ENCODE peak calls at places on chromosomes 7 and 10, in four cellular contexts. One of them, this sample, is unnamed. For H3K4me1, the result is how much of the 10 kb centered on the place peaks cover.

GRCh38 chr10:118692911-118693310 is 61.9 kb downstream of the CACUL1 start:
- DNase-seq in adrenal gland: no peak
- DNase-seq in body of pancreas: no peak
- DNase-seq in uterus: no peak
- DNase-seq in this sample: no peak

GRCh38 chr7:155815332-155816191 is 3.3 kb upstream of the SHH start:
- DNase-seq in adrenal gland: peak
- DNase-seq in uterus: no peak
- DNase-seq in body of pancreas: peak
- DNase-seq in this sample: peak

GRCh38 chr10:2978111-2978510 is 89.2 kb upstream of the PFKP start:
- DNase-seq in adrenal gland: no peak
- DNase-seq in uterus: no peak
- DNase-seq in body of pancreas: no peak
- DNase-seq in this sample: no peak

GRCh38 chr7:14747701-14748100 is 154.8 kb downstream of the DGKB start:
- DNase-seq in body of pancreas: no peak
- DNase-seq in uterus: no peak
- DNase-seq in adrenal gland: no peak
- DNase-seq in this sample: no peak

GRCh38 chr10:86068532-86069337 is 297.9 kb downstream of the GRID1 start:
- DNase-seq in body of pancreas: no peak
- DNase-seq in adrenal gland: no peak
- DNase-seq in uterus: no peak
- DNase-seq in this sample: no peak

GRCh38 chr7:10646249-10646648 is 327.4 kb upstream of the PHF14 start:
- DNase-seq in adrenal gland: no peak
- DNase-seq in uterus: no peak
- DNase-seq in body of pancreas: no peak
- DNase-seq in this sample: no peak

GRCh38 chr10:113858541-113858940 is 4.1 kb downstream of the NHLRC2 start:
- DNase-seq in body of pancreas: no peak
- DNase-seq in uterus: no peak
- DNase-seq in adrenal gland: no peak
- DNase-seq in this sample: no peak

GRCh38 chr10:112045885-112046284 is 137.7 kb downstream of the GPAM start:
- DNase-seq in body of pancreas: no peak
- DNase-seq in uterus: no peak
- DNase-seq in adrenal gland: no peak
- DNase-seq in this sample: no peak

GRCh38 chr7:47093254-47093798 is 488.6 kb downstream of the TNS3 start:
- DNase-seq in adrenal gland: no peak
- DNase-seq in uterus: no peak
- DNase-seq in body of pancreas: no peak
- DNase-seq in this sample: no peak

GRCh38 chr10:70594161-70594560 is 8.4 kb downstream of the PRF1 start:
- DNase-seq in adrenal gland: no peak
- DNase-seq in body of pancreas: no peak
- DNase-seq in uterus: no peak
- DNase-seq in this sample: no peak

GRCh38 chr10:1626410-1626809 is 110.9 kb downstream of the ADARB2 start:
- DNase-seq in body of pancreas: no peak
- DNase-seq in uterus: no peak
- DNase-seq in adrenal gland: no peak
- DNase-seq in this sample: no peak

GRCh38 chr10:132946806-132947530 is 4.6 kb upstream of the CFAP46 start:
- DNase-seq in body of pancreas: no peak
- DNase-seq in uterus: no peak
- DNase-seq in adrenal gland: no peak
- DNase-seq in this sample: no peak

GRCh38 chr10:62384057-62384446 is 9.9 kb downstream of the ZNF365 start:
- DNase-seq in body of pancreas: no peak
- DNase-seq in uterus: no peak
- DNase-seq in adrenal gland: no peak
- DNase-seq in this sample: no peak

GRCh38 chr10:10657139-10657760 is 360.4 kb upstream of the CELF2 start:
- DNase-seq in body of pancreas: no peak
- DNase-seq in adrenal gland: no peak
- DNase-seq in uterus: no peak
- DNase-seq in this sample: no peak

GRCh38 chr10:132452216-132452650 is 55.2 kb downstream of the PWWP2B start:
- DNase-seq in uterus: no peak
- DNase-seq in body of pancreas: no peak
- DNase-seq in adrenal gland: no peak
- DNase-seq in this sample: peak

GRCh38 chr7:25359471-25360059 is 131.3 kb upstream of the NPVF start:
- DNase-seq in adrenal gland: no peak
- DNase-seq in body of pancreas: peak
- DNase-seq in uterus: no peak
- DNase-seq in this sample: no peak

GRCh38 chr10:788796-789748 is 99.6 kb upstream of the DIP2C start:
- DNase-seq in uterus: peak
- DNase-seq in body of pancreas: peak
- DNase-seq in adrenal gland: peak
- DNase-seq in this sample: peak

GRCh38 chr10:77887631-77888355 is 38.8 kb downstream of the DLG5 start:
- DNase-seq in uterus: no peak
- DNase-seq in body of pancreas: no peak
- DNase-seq in adrenal gland: peak
- DNase-seq in this sample: no peak

GRCh38 chr7:23012797-23013714 is 874 bp downstream of the HYCC1 start:
- DNase-seq in body of pancreas: no peak
- DNase-seq in uterus: peak
- DNase-seq in adrenal gland: peak
- DNase-seq in this sample: peak

GRCh38 chr10:114806572-114807391 is 14.8 kb upstream of the FHIP2A start:
- DNase-seq in adrenal gland: no peak
- DNase-seq in uterus: peak
- DNase-seq in body of pancreas: no peak
- DNase-seq in this sample: no peak

GRCh38 chr10:97196213-97197029 is 10.7 kb upstream of the SLIT1 start:
- DNase-seq in adrenal gland: peak
- DNase-seq in uterus: no peak
- DNase-seq in body of pancreas: peak
- DNase-seq in this sample: no peak

GRCh38 chr10:97713351-97713827 is at the start of gene MARVELD1:
- DNase-seq in adrenal gland: peak
- DNase-seq in body of pancreas: peak
- DNase-seq in uterus: peak
- DNase-seq in this sample: peak

GRCh38 chr7:105388373-105389089 is at the start of gene SRPK2:
- DNase-seq in adrenal gland: peak
- DNase-seq in uterus: peak
- DNase-seq in body of pancreas: peak
- DNase-seq in this sample: peak

GRCh38 chr7:156662269-156662668 is 21.7 kb downstream of the RNF32 start:
- DNase-seq in uterus: no peak
- DNase-seq in adrenal gland: no peak
- DNase-seq in body of pancreas: no peak
- DNase-seq in this sample: no peak

GRCh38 chr7:14407246-14408015 is 418.0 kb upstream of the ETV1 start:
- DNase-seq in uterus: no peak
- DNase-seq in adrenal gland: no peak
- DNase-seq in body of pancreas: no peak
- DNase-seq in this sample: no peak

GRCh38 chr7:1085266-1085665 is 2.6 kb upstream of the GPER1 start:
- DNase-seq in adrenal gland: no peak
- DNase-seq in uterus: no peak
- DNase-seq in body of pancreas: no peak
- DNase-seq in this sample: no peak

GRCh38 chr7:56092789-56093531 is at the start of gene PHKG1:
- DNase-seq in body of pancreas: peak
- DNase-seq in uterus: peak
- DNase-seq in adrenal gland: peak
- DNase-seq in this sample: peak

GRCh38 chr10:62426600-62426999 is 52.4 kb downstream of the ZNF365 start:
- DNase-seq in adrenal gland: no peak
- DNase-seq in body of pancreas: no peak
- DNase-seq in uterus: no peak
- DNase-seq in this sample: no peak

GRCh38 chr10:133260895-133261725 is 15.6 kb downstream of the ADAM8 start:
- DNase-seq in uterus: peak
- DNase-seq in adrenal gland: peak
- DNase-seq in body of pancreas: peak
- DNase-seq in this sample: peak

GRCh38 chr10:69856601-69857166 is 55.0 kb downstream of the COL13A1 start:
- DNase-seq in adrenal gland: no peak
- DNase-seq in uterus: no peak
- DNase-seq in body of pancreas: no peak
- DNase-seq in this sample: no peak

GRCh38 chr10:124732931-124733536 is 11.1 kb downstream of the FAM53B start:
- DNase-seq in adrenal gland: peak
- DNase-seq in uterus: peak
- DNase-seq in body of pancreas: no peak
- DNase-seq in this sample: no peak

GRCh38 chr10:119113805-119114732 is 10.2 kb downstream of the DENND10 start:
- DNase-seq in body of pancreas: peak
- DNase-seq in uterus: peak
- DNase-seq in adrenal gland: no peak
- DNase-seq in this sample: peak

GRCh38 chr10:130175074-130175473 is 38.9 kb downstream of the GLRX3 start:
- DNase-seq in body of pancreas: no peak
- DNase-seq in uterus: no peak
- DNase-seq in adrenal gland: no peak
- DNase-seq in this sample: no peak

GRCh38 chr7:137771679-137772078 is 75.1 kb downstream of the DGKI start:
- DNase-seq in body of pancreas: no peak
- DNase-seq in adrenal gland: no peak
- DNase-seq in uterus: no peak
- DNase-seq in this sample: no peak

GRCh38 chr7:107742678-107743566 is 1.0 kb upstream of the CBLL1 start:
- DNase-seq in body of pancreas: no peak
- DNase-seq in adrenal gland: peak
- DNase-seq in uterus: peak
- DNase-seq in this sample: peak
- TF ChIP-seq POLR2A in body of pancreas: no peak
- TF ChIP-seq POLR2A in adrenal gland: no peak
- TF ChIP-seq POLR2A in uterus: no peak
- TF ChIP-seq POLR2A in this sample: no peak

DNA sequence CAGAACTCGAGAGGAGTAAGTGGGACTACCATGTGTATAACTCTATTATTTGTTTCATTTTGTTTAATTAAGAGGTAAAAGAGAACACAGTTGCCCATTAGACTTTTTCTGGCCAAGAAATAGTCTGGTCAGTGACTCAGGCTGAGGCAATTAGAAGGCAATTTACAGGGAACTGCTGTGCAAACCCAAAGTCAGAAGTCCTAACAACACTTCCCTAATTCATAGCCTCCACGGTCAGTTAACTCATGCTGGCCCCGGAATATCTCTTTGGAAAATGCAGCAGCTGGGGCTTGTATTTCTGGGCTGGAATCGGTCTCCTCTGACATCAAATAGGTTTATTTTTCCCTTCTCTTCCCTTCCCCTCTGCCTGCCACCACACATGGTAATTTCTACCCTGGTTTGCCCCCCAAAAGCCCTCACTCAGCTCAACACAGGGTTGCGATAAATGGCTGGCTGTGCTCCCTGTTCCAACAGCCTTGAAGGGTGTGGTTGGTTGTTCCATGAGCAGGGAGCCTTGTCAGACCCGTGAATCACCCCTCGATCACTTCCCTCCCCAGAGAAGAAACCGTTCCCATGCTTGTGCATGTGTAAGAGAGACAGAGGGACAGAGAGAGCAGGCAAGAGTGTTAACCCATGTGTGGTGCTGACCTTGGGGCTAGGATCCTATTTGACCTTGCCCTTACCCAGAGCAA is 5.3 kb downstream of the SH3PXD2A start:
- DNase-seq in adrenal gland: peak
- DNase-seq in body of pancreas: peak
- DNase-seq in uterus: no peak
- DNase-seq in this sample: no peak
- H3K4me1 ChIP-seq in adrenal gland: half or more
- H3K4me1 ChIP-seq in body of pancreas: half or more
- H3K4me1 ChIP-seq in uterus: under half
- H3K4me1 ChIP-seq in this sample: under half

DNA sequence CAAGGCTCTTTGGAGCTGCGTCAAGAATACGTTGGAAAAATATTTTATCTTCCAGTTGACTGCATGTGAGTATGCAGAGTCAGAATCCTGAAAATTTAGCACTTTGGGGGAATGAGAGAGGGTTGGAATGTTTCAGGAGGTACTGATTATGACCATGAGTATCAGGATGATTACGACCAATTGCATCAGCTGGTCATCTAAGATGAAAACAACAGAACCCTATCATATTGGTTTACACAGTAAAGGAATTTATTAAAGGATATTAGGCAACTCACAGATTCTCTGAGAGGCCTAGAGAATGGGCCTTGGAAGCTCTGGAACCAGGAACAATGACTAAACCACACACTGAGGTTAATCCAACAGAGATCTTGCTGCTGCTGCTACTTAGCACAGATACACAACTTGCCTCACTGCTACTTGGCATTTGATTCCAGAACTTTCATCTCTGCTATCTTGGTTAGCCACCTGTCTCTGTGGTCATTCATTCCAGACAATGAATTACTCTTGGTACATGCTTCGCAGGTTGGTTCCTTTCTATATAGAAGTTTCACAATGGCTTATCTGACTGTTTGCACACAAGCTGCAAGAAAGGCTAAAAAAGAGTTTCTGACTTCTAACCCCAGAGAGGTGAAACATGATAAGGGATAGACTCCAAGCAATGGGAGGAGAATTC is 68.0 kb upstream of the CTTNBP2 start:
- DNase-seq in body of pancreas: no peak
- DNase-seq in adrenal gland: no peak
- DNase-seq in uterus: no peak
- DNase-seq in this sample: no peak
- TF ChIP-seq POLR2A in body of pancreas: no peak
- TF ChIP-seq POLR2A in adrenal gland: no peak
- TF ChIP-seq POLR2A in uterus: no peak
- TF ChIP-seq POLR2A in this sample: no peak

DNA sequence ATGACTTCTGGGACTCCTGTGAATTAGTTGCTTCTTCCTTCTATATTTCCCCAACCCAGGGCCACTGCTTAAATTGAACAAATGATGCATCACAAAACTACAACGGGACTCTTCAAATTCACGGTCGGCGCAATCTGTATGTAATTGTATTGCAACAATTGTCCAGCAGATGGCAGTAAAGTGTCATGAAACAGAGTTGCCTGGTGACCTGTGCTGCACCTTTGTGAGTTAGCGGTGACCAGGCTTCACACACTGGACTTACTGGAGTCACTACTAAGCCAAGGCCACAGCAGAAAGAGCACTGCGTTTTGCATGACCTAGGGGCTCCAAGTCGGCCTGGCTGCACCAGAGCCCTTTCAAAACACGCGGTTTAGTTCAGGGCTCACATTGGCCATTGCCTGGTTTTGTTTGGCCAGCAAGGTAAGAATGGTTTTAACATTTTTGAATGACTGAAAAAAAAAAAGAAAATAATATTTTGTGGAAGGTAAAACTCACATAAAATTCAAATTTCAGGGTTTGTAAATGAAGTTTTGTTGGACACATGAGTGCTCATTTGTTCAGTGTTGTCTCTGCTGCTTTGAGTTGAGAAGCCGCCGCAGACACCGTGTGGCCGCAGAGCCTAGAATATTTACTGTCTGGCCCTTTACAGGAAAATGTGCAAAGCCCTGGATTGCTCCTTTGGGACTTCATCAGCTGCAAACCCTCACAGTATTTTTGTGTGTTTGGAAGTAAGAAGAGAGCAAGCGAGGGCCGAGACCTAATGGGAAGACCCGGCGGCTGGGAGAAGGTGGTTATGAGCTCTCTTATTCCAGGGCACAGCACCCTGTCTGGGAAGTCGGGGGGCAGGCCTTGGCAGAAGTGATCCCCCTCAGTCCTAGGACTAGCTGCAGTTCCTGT is 23.2 kb upstream of the ZNF32 start:
- DNase-seq in uterus: peak
- DNase-seq in body of pancreas: peak
- DNase-seq in adrenal gland: peak
- DNase-seq in this sample: peak
- H3K4me1 ChIP-seq in uterus: under half
- H3K4me1 ChIP-seq in body of pancreas: under half
- H3K4me1 ChIP-seq in adrenal gland: under half
- H3K4me1 ChIP-seq in this sample: under half